ENCODE peak calls at places on chromosomes 3 and 15, in five cellular contexts. U is left cardiac atrium; X is activated CD4-positive, CD25-positive, alpha-beta regulatory T cell treated with anti-CD3 and anti-CD28 coated beads, Interleukin-2, amount 50 U/mL, for 16 hours; Z is NCI-H2171 treated with DMSO at 0.1 percent for 48 hours; T is astrocyte of the hippocampus. B is an unnamed sample.
A peak's percentile ranks its signal among the peaks of the same experiment; 100 is the strongest.

GRCh38 chr15:64461577-64462162 is 1.3 kb downstream of the ZNF609 start:
- DNase-seq in U (no peak), Z (no peak), X (no peak), T (no peak), B (peak; percentile 79)

GRCh38 chr3:159761826-159762225 is 226.8 kb upstream of the IL12A start:
- DNase-seq in T (no peak), Z (peak; percentile 38), U (no peak), X (no peak), B (no peak)

GRCh38 chr3:43953375-43953774 is 262.6 kb downstream of the ABHD5 start:
- DNase-seq in Z (no peak), X (no peak), U (no peak), T (no peak), B (no peak)

GRCh38 chr3:13133471-13133981 is 60.3 kb upstream of the IQSEC1 start:
- DNase-seq in X (no peak), T (no peak), Z (no peak), U (no peak), B (peak; percentile 18)

GRCh38 chr15:68380456-68380855 is 51.5 kb downstream of the ITGA11 start:
- DNase-seq in Z (no peak), U (no peak), X (no peak), T (no peak), B (peak; percentile 27)

GRCh38 chr3:13884851-13885703 is 5.2 kb upstream of the WNT7A start:
- DNase-seq in U (no peak), X (peak; percentile 41), T (peak; percentile 38), Z (peak; percentile 33), B (peak; percentile 91)

GRCh38 chr3:120567370-120568197 is 28.6 kb upstream of the NDUFB4 start:
- DNase-seq in X (no peak), T (peak; percentile 70), U (no peak), Z (peak; percentile 21), B (peak; percentile 61)

GRCh38 chr3:123961508-123961856 is 453 bp upstream of the CCDC14 start:
- DNase-seq in X (no peak), Z (no peak), T (no peak), U (no peak), B (no peak)

GRCh38 chr3:190182418-190183043 is 61.8 kb upstream of the P3H2 start:
- DNase-seq in T (peak; percentile 33), X (no peak), U (no peak), Z (no peak), B (no peak)

GRCh38 chr15:38878946-38879345 is 314.3 kb upstream of the RASGRP1 start:
- DNase-seq in Z (peak; percentile 74), U (no peak), X (no peak), T (no peak), B (no peak)

GRCh38 chr15:77069521-77070121 is 1.3 kb downstream of the TSPAN3 start:
- DNase-seq in U (peak; percentile 41), Z (peak; percentile 25), T (peak; percentile 25), X (no peak), B (no peak)

GRCh38 chr15:100011235-100011634 is 278.0 kb upstream of the LYSMD4 start:
- DNase-seq in Z (no peak), X (no peak), T (no peak), U (no peak), B (no peak)

GRCh38 chr15:62649793-62650420 is 392.6 kb upstream of the TPM1 start:
- DNase-seq in Z (no peak), T (peak; percentile 61), X (no peak), U (peak; percentile 57), B (no peak)

GRCh38 chr15:36029606-36030005 is 483.6 kb upstream of the DPH6 start:
- DNase-seq in U (no peak), X (no peak), T (peak; percentile 72), Z (no peak), B (no peak)

GRCh38 chr3:42511196-42511595 is 8.8 kb downstream of the VIPR1 start:
- DNase-seq in T (no peak), X (no peak), Z (no peak), U (no peak), B (no peak)

GRCh38 chr3:16881896-16882645 is 2.7 kb upstream of the PLCL2 start:
- DNase-seq in Z (no peak), X (no peak), U (peak; percentile 55), T (peak; percentile 20), B (no peak)

GRCh38 chr3:14267976-14268375 is 89.4 kb downstream of the LSM3 start:
- DNase-seq in X (no peak), T (no peak), U (no peak), Z (no peak), B (no peak)

GRCh38 chr15:20106026-20106425 is 435.6 kb downstream of the GOLGA6L6 start:
- DNase-seq in X (no peak), U (peak; percentile 17), Z (no peak), T (peak; percentile 0), B (no peak)

GRCh38 chr15:69085325-69086081 is 71.0 kb downstream of the NOX5 start:
- DNase-seq in U (no peak), Z (no peak), X (no peak), T (no peak), B (no peak)

GRCh38 chr3:42591811-42592210 is 1.2 kb downstream of the SS18L2 start:
- DNase-seq in U (no peak), X (no peak), Z (no peak), T (no peak), B (no peak)

GRCh38 chr3:170507063-170507462 is 78.8 kb downstream of the SLC7A14 start:
- DNase-seq in U (no peak), T (no peak), X (no peak), Z (no peak), B (no peak)

GRCh38 chr3:16329792-16330061 is 64.7 kb downstream of the OXNAD1 start:
- DNase-seq in T (peak; percentile 51), U (no peak), Z (no peak), X (no peak), B (peak; percentile 52)

GRCh38 chr3:13233487-13234154 is 160.4 kb upstream of the IQSEC1 start:
- DNase-seq in U (no peak), T (no peak), Z (peak; percentile 8), X (no peak), B (no peak)

GRCh38 chr15:66901336-66902100 is 163.9 kb upstream of the SMAD3 start:
- DNase-seq in Z (no peak), X (no peak), U (no peak), T (peak; percentile 35), B (peak; percentile 38)

GRCh38 chr3:116253511-116253910 is 191.8 kb downstream of the LSAMP start:
- DNase-seq in T (peak; percentile 35), Z (no peak), U (no peak), X (no peak), B (no peak)

GRCh38 chr15:82063055-82063454 is 17.2 kb upstream of the MEX3B start:
- DNase-seq in X (no peak), Z (no peak), T (no peak), U (no peak), B (peak; percentile 66)

GRCh38 chr3:47780727-47781325 is 867 bp downstream of the SMARCC1 start:
- DNase-seq in Z (peak; percentile 21), X (no peak), U (no peak), T (no peak), B (no peak)

GRCh38 chr3:8723612-8724011 is 10.0 kb upstream of the CAV3 start:
- DNase-seq in Z (no peak), U (no peak), T (no peak), X (no peak), B (no peak)

GRCh38 chr15:85396554-85396953 is 16.2 kb downstream of the AKAP13 start:
- DNase-seq in X (no peak), U (no peak), Z (no peak), T (no peak), B (no peak)

GRCh38 chr3:127339016-127339415 is 51.2 kb upstream of the PRR20G start:
- DNase-seq in X (no peak), T (no peak), Z (no peak), U (no peak), B (no peak)

GRCh38 chr3:55795736-55796135 is 308.6 kb upstream of the WNT5A start:
- DNase-seq in X (no peak), T (peak; percentile 24), Z (no peak), U (no peak), B (no peak)

GRCh38 chr3:195847061-195847950 is 35.6 kb upstream of the MUC4 start:
- DNase-seq in Z (no peak), X (no peak), T (peak; percentile 80), U (no peak), B (no peak)